ENCODE peak calls at places on chromosomes 13 and 19, in five cellular contexts. One of them, this sample, is unnamed.

GRCh38 chr19:42313096-42313839 is at the start of gene TMEM145:
- DNase-seq in GM12891: peak
- DNase-seq in transverse colon: peak
- DNase-seq in spleen: no peak
- DNase-seq in suprapubic skin: no peak
- DNase-seq in this sample: no peak

GRCh38 chr13:68927387-68928026 is 1180.1 kb upstream of the ATXN8OS start:
- DNase-seq in GM12891: no peak
- DNase-seq in transverse colon: peak
- DNase-seq in spleen: no peak
- DNase-seq in suprapubic skin: no peak
- DNase-seq in this sample: no peak

GRCh38 chr19:5743640-5744039 is 23.2 kb downstream of the CATSPERD start:
- DNase-seq in GM12891: no peak
- DNase-seq in transverse colon: no peak
- DNase-seq in spleen: no peak
- DNase-seq in suprapubic skin: no peak
- DNase-seq in this sample: no peak

GRCh38 chr19:1063030-1063908 is 3.7 kb upstream of the ARHGAP45 start:
- DNase-seq in GM12891: no peak
- DNase-seq in transverse colon: no peak
- DNase-seq in spleen: peak
- DNase-seq in suprapubic skin: no peak
- DNase-seq in this sample: no peak

GRCh38 chr13:44474122-44474910 is 100.7 kb downstream of the SERP2 start:
- DNase-seq in GM12891: no peak
- DNase-seq in transverse colon: no peak
- DNase-seq in spleen: no peak
- DNase-seq in suprapubic skin: no peak
- DNase-seq in this sample: no peak

GRCh38 chr19:58397533-58398037 is 2.1 kb downstream of the RNF225 start:
- DNase-seq in GM12891: no peak
- DNase-seq in transverse colon: no peak
- DNase-seq in spleen: no peak
- DNase-seq in suprapubic skin: no peak
- DNase-seq in this sample: no peak

GRCh38 chr19:47274891-47275865 is 493 bp downstream of the INAFM1 start:
- DNase-seq in GM12891: no peak
- DNase-seq in transverse colon: peak
- DNase-seq in spleen: peak
- DNase-seq in suprapubic skin: peak
- DNase-seq in this sample: no peak

GRCh38 chr19:12786950-12787349 is 4.3 kb upstream of the JUNB start:
- DNase-seq in GM12891: no peak
- DNase-seq in transverse colon: no peak
- DNase-seq in spleen: no peak
- DNase-seq in suprapubic skin: no peak
- DNase-seq in this sample: no peak

GRCh38 chr13:99311137-99311536 is 3.9 kb upstream of the GPR183 start:
- DNase-seq in GM12891: no peak
- DNase-seq in transverse colon: no peak
- DNase-seq in spleen: no peak
- DNase-seq in suprapubic skin: no peak
- DNase-seq in this sample: no peak

GRCh38 chr13:40433577-40433976 is 232.9 kb downstream of the FOXO1 start:
- DNase-seq in GM12891: no peak
- DNase-seq in transverse colon: peak
- DNase-seq in spleen: peak
- DNase-seq in suprapubic skin: no peak
- DNase-seq in this sample: no peak

GRCh38 chr19:40724848-40725247 is 7.9 kb downstream of the ITPKC start:
- DNase-seq in GM12891: no peak
- DNase-seq in transverse colon: no peak
- DNase-seq in spleen: no peak
- DNase-seq in suprapubic skin: no peak
- DNase-seq in this sample: no peak

GRCh38 chr19:32626969-32627368 is 46.0 kb downstream of the PDCD5 start:
- DNase-seq in GM12891: no peak
- DNase-seq in transverse colon: no peak
- DNase-seq in spleen: no peak
- DNase-seq in suprapubic skin: no peak
- DNase-seq in this sample: no peak
- TF ChIP-seq POLR2AphosphoS5 in GM12891: no peak
- TF ChIP-seq POLR2AphosphoS5 in transverse colon: no peak
- TF ChIP-seq POLR2AphosphoS5 in spleen: no peak
- TF ChIP-seq POLR2AphosphoS5 in suprapubic skin: no peak
- TF ChIP-seq POLR2AphosphoS5 in this sample: no peak

DNA sequence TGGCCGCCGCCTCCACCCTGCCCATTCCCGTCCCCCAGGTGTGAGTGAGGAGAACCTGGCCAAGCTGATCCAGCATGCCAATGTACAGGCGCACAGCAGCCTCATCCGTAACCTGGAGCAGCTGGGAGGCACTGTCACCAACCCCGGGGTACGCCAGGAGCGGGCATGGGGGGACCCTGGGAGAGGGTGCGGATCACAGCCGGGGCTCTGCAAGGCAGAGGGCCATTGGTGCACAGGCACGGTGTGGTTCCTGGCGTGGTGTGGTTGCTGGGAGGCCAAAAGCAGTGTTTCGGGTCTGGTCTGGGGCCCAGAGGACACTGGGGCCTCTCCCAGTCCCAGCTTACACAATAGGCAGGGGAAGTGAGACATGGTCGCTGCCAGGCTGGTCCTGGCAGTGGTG is 8.2 kb downstream of the STXBP2 start:
- DNase-seq in GM12891: peak
- DNase-seq in transverse colon: no peak
- DNase-seq in spleen: no peak
- DNase-seq in suprapubic skin: no peak
- DNase-seq in this sample: no peak
- TF ChIP-seq POLR2A in GM12891: peak
- TF ChIP-seq POLR2A in transverse colon: no peak
- TF ChIP-seq POLR2A in spleen: no peak
- TF ChIP-seq POLR2A in suprapubic skin: no peak
- TF ChIP-seq POLR2A in this sample: no peak

GRCh38 chr13:25218011-25218410 is 45.9 kb upstream of the AMER2 start:
- DNase-seq in GM12891: no peak
- DNase-seq in transverse colon: no peak
- DNase-seq in spleen: no peak
- DNase-seq in suprapubic skin: no peak
- DNase-seq in this sample: no peak
- TF ChIP-seq POLR2AphosphoS5 in GM12891: no peak
- TF ChIP-seq POLR2AphosphoS5 in transverse colon: no peak
- TF ChIP-seq POLR2AphosphoS5 in spleen: no peak
- TF ChIP-seq POLR2AphosphoS5 in suprapubic skin: no peak
- TF ChIP-seq POLR2AphosphoS5 in this sample: no peak

GRCh38 chr19:10116085-10116865 is 3.4 kb downstream of the EIF3G start:
- DNase-seq in GM12891: no peak
- DNase-seq in transverse colon: no peak
- DNase-seq in spleen: peak
- DNase-seq in suprapubic skin: no peak
- DNase-seq in this sample: no peak

GRCh38 chr19:10115392-10116084 is 4.0 kb downstream of the P2RY11 start:
- DNase-seq in GM12891: no peak
- DNase-seq in transverse colon: no peak
- DNase-seq in spleen: peak
- DNase-seq in suprapubic skin: no peak
- DNase-seq in this sample: no peak

GRCh38 chr19:10113964-10114650 is 2.6 kb downstream of the P2RY11 start:
- DNase-seq in GM12891: no peak
- DNase-seq in transverse colon: no peak
- DNase-seq in spleen: peak
- DNase-seq in suprapubic skin: no peak
- DNase-seq in this sample: no peak

GRCh38 chr19:10113592-10113963 is 2.1 kb downstream of the P2RY11 start:
- DNase-seq in GM12891: no peak
- DNase-seq in transverse colon: no peak
- DNase-seq in spleen: peak
- DNase-seq in suprapubic skin: no peak
- DNase-seq in this sample: no peak

GRCh38 chr19:10114651-10115391 is 3.3 kb downstream of the P2RY11 start:
- DNase-seq in GM12891: no peak
- DNase-seq in transverse colon: no peak
- DNase-seq in spleen: peak
- DNase-seq in suprapubic skin: no peak
- DNase-seq in this sample: no peak
- TF ChIP-seq POLR2A in GM12891: peak
- TF ChIP-seq POLR2A in transverse colon: no peak
- TF ChIP-seq POLR2A in spleen: no peak
- TF ChIP-seq POLR2A in suprapubic skin: no peak
- TF ChIP-seq POLR2A in this sample: no peak

DNA sequence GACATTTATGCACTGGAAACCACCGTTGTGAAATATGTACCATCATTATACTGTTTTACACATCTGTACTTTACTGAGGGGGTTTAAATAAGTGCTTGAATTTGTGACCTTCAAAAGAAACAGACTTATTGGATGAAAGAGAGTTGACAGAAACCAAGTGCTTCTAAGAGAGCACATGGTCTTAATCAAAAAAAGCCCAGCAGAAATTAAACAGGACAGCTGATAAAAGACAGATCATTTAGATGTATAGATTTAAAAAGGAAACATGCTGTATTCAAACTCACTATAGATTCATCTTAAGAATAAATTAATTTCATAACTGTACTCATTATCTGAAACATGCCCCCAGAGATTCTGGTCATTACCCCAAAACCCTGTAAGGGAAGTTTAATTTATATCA is 421.9 kb downstream of the DCT start:
- DNase-seq in GM12891: no peak
- DNase-seq in transverse colon: no peak
- DNase-seq in spleen: no peak
- DNase-seq in suprapubic skin: no peak
- DNase-seq in this sample: no peak
- TF ChIP-seq POLR2AphosphoS5 in GM12891: no peak
- TF ChIP-seq POLR2AphosphoS5 in transverse colon: no peak
- TF ChIP-seq POLR2AphosphoS5 in spleen: no peak
- TF ChIP-seq POLR2AphosphoS5 in suprapubic skin: no peak
- TF ChIP-seq POLR2AphosphoS5 in this sample: no peak

GRCh38 chr19:3527250-3527910 is 11.6 kb upstream of the TEKTIP1 start:
- DNase-seq in GM12891: no peak
- DNase-seq in transverse colon: no peak
- DNase-seq in spleen: no peak
- DNase-seq in suprapubic skin: no peak
- DNase-seq in this sample: no peak
- TF ChIP-seq POLR2A in GM12891: no peak
- TF ChIP-seq POLR2A in transverse colon: no peak
- TF ChIP-seq POLR2A in spleen: no peak
- TF ChIP-seq POLR2A in suprapubic skin: no peak
- TF ChIP-seq POLR2A in this sample: no peak

GRCh38 chr13:75372517-75372916 is 109.5 kb downstream of the TBC1D4 start:
- DNase-seq in GM12891: no peak
- DNase-seq in transverse colon: no peak
- DNase-seq in spleen: no peak
- DNase-seq in suprapubic skin: no peak
- DNase-seq in this sample: no peak

GRCh38 chr13:75375329-75375728 is 106.6 kb downstream of the TBC1D4 start:
- DNase-seq in GM12891: no peak
- DNase-seq in transverse colon: no peak
- DNase-seq in spleen: no peak
- DNase-seq in suprapubic skin: no peak
- DNase-seq in this sample: no peak

GRCh38 chr13:75372923-75373841 is 108.8 kb downstream of the TBC1D4 start:
- DNase-seq in GM12891: no peak
- DNase-seq in transverse colon: no peak
- DNase-seq in spleen: no peak
- DNase-seq in suprapubic skin: no peak
- DNase-seq in this sample: no peak

GRCh38 chr13:75371223-75371622 is 110.7 kb downstream of the TBC1D4 start:
- DNase-seq in GM12891: no peak
- DNase-seq in transverse colon: no peak
- DNase-seq in spleen: no peak
- DNase-seq in suprapubic skin: no peak
- DNase-seq in this sample: no peak

DNA sequence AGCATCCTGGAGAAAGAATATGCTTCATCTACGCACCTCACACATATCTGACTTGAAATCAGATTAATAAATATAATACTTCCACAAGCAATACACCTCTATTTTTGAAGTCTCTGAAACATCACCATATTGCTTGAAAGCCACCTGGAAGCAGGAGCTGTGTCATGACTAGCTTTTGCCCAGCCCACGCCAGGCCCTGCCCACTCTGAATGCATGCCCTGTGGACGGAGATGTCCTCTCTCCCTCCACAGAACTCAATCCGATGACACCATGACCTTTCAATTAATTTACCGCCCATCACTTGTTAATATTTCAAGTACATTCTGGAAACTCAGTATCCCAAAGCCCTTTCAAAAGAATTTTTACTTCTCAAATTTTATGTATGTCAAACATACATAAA is 108.0 kb downstream of the TBC1D4 start:
- DNase-seq in GM12891: no peak
- DNase-seq in transverse colon: no peak
- DNase-seq in spleen: no peak
- DNase-seq in suprapubic skin: no peak
- DNase-seq in this sample: no peak
- TF ChIP-seq POLR2AphosphoS5 in GM12891: no peak
- TF ChIP-seq POLR2AphosphoS5 in transverse colon: no peak
- TF ChIP-seq POLR2AphosphoS5 in spleen: no peak
- TF ChIP-seq POLR2AphosphoS5 in suprapubic skin: no peak
- TF ChIP-seq POLR2AphosphoS5 in this sample: no peak

DNA sequence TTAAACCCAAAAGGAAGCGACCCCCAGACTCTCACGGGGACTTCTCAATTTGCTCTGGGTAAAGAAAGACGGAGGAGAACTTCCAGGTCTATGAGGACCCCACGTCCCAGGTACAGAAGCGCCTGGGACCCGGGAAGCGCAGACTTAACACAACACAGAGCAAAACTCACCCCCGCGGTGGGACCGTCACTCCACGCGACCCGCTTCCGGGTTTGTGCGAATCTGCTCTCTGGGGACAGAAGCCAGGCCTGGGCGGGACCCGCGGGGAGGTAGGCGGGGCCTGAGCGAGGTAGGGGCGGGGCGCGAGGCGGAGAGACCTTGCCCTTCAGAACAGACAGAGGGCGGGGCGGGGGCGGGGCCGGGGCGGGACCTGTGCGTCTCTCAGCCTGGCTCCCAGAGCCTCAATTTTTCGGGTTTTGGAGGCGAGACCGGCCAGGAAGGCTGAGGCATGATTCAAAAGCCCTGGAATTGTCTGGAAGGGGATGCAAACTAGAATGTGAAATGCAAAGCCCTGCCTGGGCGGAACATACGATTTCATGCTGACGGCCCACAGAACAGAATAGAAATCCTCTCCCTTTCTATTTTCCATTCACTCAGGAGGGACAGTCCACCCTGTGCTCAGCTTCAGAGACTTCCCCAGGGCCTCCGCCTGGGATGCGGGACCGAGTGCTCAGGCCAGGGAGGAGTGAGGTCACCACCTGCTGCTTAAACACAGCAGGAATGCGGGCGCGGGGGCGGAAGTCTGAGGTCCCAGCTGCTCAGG is 19.3 kb upstream of the ZNF888 start:
- DNase-seq in GM12891: peak
- DNase-seq in transverse colon: peak
- DNase-seq in spleen: peak
- DNase-seq in suprapubic skin: peak
- DNase-seq in this sample: peak
- TF ChIP-seq POLR2A in GM12891: peak
- TF ChIP-seq POLR2A in transverse colon: peak
- TF ChIP-seq POLR2A in spleen: no peak
- TF ChIP-seq POLR2A in suprapubic skin: peak
- TF ChIP-seq POLR2A in this sample: peak

This sample was measured in breast epithelium.